ENCODE peak calls at places on chromosomes 2 and 18, in six cellular contexts. J is astrocyte; R is stimulated activated CD8-positive, alpha-beta memory T cell treated with anti-CD3 and anti-CD28 coated beads, Interleukin-7, amount 100 ng/mL, for 1 hour; A is effector memory CD4-positive, alpha-beta T cell; N is progenitor cell of endocrine pancreas; Z is iPS-NIHi11. W is an unnamed sample.

GRCh38 chr18:11658019-11658418 is 31.0 kb upstream of the GNAL start:
- DNase-seq in J (no peak), R (no peak), A (no peak), N (no peak), Z (no peak), W (no peak)

GRCh38 chr2:236343400-236344161 is 79.4 kb upstream of the ASB18 start:
- DNase-seq in J (peak), R (no peak), A (peak), N (peak), Z (peak), W (peak)

GRCh38 chr2:237692601-237693079 is 65.3 kb downstream of the LRRFIP1 start:
- DNase-seq in J (no peak), R (no peak), A (no peak), N (no peak), Z (peak), W (peak)

GRCh38 chr2:147076634-147077033 is 768.2 kb upstream of the ACVR2A start:
- DNase-seq in J (peak), R (no peak), A (no peak), N (no peak), Z (no peak), W (no peak)

GRCh38 chr2:239826786-239827510 is 198.2 kb downstream of the NDUFA10 start:
- DNase-seq in J (no peak), R (no peak), A (no peak), N (peak), Z (peak), W (no peak)

GRCh38 chr18:59376351-59376935 is 17.4 kb upstream of the LMAN1 start:
- DNase-seq in J (no peak), R (no peak), A (no peak), N (no peak), Z (no peak), W (no peak)

GRCh38 chr2:120759543-120760331 is 24.1 kb downstream of the GLI2 start:
- DNase-seq in J (no peak), R (no peak), A (no peak), N (no peak), Z (no peak), W (peak)

GRCh38 chr2:174051039-174051438 is 85.9 kb upstream of the SP3 start:
- DNase-seq in J (no peak), R (no peak), A (no peak), N (no peak), Z (no peak), W (peak)

GRCh38 chr2:6948081-6949008 is 31.1 kb downstream of the RNF144A start:
- DNase-seq in J (no peak), R (no peak), A (no peak), N (no peak), Z (no peak), W (no peak)